ENCODE peak calls at places on chromosomes 11 and 22, in six cellular contexts. M is A549, L is K562, Q is GM12878, Z is endothelial cell of umbilical vein, A is HepG2. X is an unnamed sample.

GRCh38 chr11:104275992-104276391 is 112.0 kb upstream of the PDGFD start:
- DNase-seq in Q (no peak), L (no peak), Z (no peak), M (no peak), A (no peak), X (peak; percentile 31)

GRCh38 chr22:46351131-46351735 is 15.7 kb downstream of the TRMU start:
- DNase-seq in M (no peak), Q (no peak), A (no peak), Z (no peak), L (no peak), X (no peak)

GRCh38 chr11:131481317-131481716 is 110.9 kb downstream of the NTM start:
- DNase-seq in A (no peak), Q (no peak), M (no peak), Z (no peak), L (no peak), X (peak; percentile 6)

GRCh38 chr22:30181459-30182353 is 64.9 kb downstream of the LIF start:
- DNase-seq in L (peak; percentile 20), Z (peak; percentile 19), M (no peak), Q (no peak), A (no peak), X (peak; percentile 67)

GRCh38 chr11:60790726-60791125 is 5.6 kb downstream of the MS4A10 start:
- DNase-seq in L (no peak), A (no peak), M (no peak), Z (no peak), Q (no peak), X (no peak)

GRCh38 chr22:24706050-24706449 is 68.5 kb downstream of the PIWIL3 start:
- DNase-seq in M (no peak), L (peak; percentile 63), Q (no peak), A (peak; percentile 45), Z (peak; percentile 40), X (no peak)

GRCh38 chr11:19199037-19199436 is 2.7 kb downstream of the CSRP3 start:
- DNase-seq in Z (no peak), A (no peak), Q (no peak), L (no peak), M (no peak), X (no peak)

GRCh38 chr11:131859811-131860210 is 489.4 kb downstream of the NTM start:
- DNase-seq in Z (peak; percentile 90), A (no peak), Q (no peak), L (no peak), M (no peak), X (no peak)

GRCh38 chr11:61534025-61534900 is 25.7 kb downstream of the LRRC10B start:
- DNase-seq in L (no peak), Q (no peak), Z (no peak), M (no peak), A (no peak), X (no peak)

GRCh38 chr11:69198891-69199582 is 43.3 kb downstream of the SMIM38 start:
- DNase-seq in Q (no peak), Z (no peak), L (no peak), A (no peak), M (no peak), X (no peak)

GRCh38 chr22:37818397-37819099 is 4.6 kb upstream of the GALR3 start:
- DNase-seq in Z (peak; percentile 49), M (no peak), Q (no peak), A (no peak), L (no peak), X (no peak)
- TF ChIP-seq MYC in Z (no peak), M (no peak), Q (peak; percentile 44), A (no peak), L (no peak), X (no peak)

GRCh38 chr11:126636911-126637799 is 281.7 kb downstream of the ST3GAL4 start:
- DNase-seq in L (no peak), Z (no peak), Q (no peak), A (no peak), M (peak; percentile 18), X (no peak)
- TF ChIP-seq CTCF in L (no peak), Z (no peak), Q (no peak), A (no peak), M (no peak), X (no peak)

GRCh38 chr22:17810570-17811116 is 36.4 kb upstream of the BID start:
- DNase-seq in L (no peak), Q (no peak), A (no peak), M (no peak), Z (no peak), X (no peak)

GRCh38 chr22:17806437-17806836 is 32.2 kb upstream of the BID start:
- DNase-seq in Q (no peak), Z (no peak), L (no peak), M (no peak), A (no peak), X (no peak)

GRCh38 chr22:17807086-17807485 is 32.8 kb upstream of the BID start:
- DNase-seq in M (no peak), A (no peak), Z (no peak), Q (no peak), L (no peak), X (no peak)

GRCh38 chr22:17808688-17809403 is 34.6 kb upstream of the BID start:
- DNase-seq in L (no peak), Q (no peak), Z (no peak), M (no peak), A (no peak), X (no peak)

GRCh38 chr22:17807571-17808410 is 33.5 kb upstream of the BID start:
- DNase-seq in Q (no peak), L (no peak), A (no peak), Z (no peak), M (no peak), X (no peak)
- TF ChIP-seq MYC in Q (no peak), L (no peak), A (no peak), Z (no peak), M (no peak), X (no peak)

DNA sequence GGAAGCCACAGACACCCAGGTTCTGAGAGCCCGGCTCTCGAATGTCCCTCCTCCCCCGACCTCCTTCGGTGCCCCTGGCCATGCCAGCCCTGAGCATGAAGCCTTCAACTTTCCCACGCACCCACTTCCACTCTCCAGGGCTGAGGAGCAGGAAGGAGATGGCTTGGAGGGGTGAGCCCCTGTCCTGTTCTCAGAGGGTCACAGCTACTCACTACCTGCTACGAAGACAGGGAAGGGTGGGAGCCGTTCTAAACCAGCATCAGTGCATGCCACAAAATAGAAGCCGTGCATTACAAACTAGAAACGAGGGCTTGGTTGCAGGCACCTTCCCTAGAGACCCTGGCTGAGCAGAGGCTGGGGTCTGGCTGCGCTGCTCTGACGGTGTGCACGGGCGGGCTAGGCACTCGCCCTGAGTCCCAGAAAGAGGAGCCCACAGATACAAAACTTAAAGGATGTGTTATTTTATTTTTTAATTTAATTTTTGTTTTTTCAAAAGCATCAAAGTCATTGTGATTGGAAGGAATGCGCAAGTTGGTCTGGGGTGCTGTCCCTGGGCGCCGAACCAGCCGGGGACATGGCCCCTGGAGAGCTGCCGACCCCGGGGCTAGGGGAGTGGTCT is 4.2 kb upstream of the KRTAP5-6 start:
- DNase-seq in M (no peak), A (no peak), L (no peak), Z (no peak), Q (no peak), X (no peak)
- TF ChIP-seq CTCF in M (no peak), A (no peak), L (no peak), Z (no peak), Q (no peak), X (no peak)

GRCh38 chr11:8099291-8099899 is 18.4 kb downstream of the TUB start:
- DNase-seq in M (peak; percentile 56), Q (no peak), A (peak; percentile 48), L (peak; percentile 75), Z (peak; percentile 87), X (peak; percentile 77)
- TF ChIP-seq MYC in M (no peak), Q (no peak), A (no peak), L (no peak), Z (no peak), X (no peak)

GRCh38 chr11:133966924-133967598 is 10.3 kb upstream of the IGSF9B start:
- DNase-seq in Z (no peak), A (no peak), M (peak; percentile 28), L (peak; percentile 18), Q (no peak), X (peak; percentile 39)
- TF ChIP-seq CTCF in Z (no peak), A (peak; percentile 31), M (no peak), L (peak; percentile 33), Q (peak; percentile 52), X (peak; percentile 35)

DNA sequence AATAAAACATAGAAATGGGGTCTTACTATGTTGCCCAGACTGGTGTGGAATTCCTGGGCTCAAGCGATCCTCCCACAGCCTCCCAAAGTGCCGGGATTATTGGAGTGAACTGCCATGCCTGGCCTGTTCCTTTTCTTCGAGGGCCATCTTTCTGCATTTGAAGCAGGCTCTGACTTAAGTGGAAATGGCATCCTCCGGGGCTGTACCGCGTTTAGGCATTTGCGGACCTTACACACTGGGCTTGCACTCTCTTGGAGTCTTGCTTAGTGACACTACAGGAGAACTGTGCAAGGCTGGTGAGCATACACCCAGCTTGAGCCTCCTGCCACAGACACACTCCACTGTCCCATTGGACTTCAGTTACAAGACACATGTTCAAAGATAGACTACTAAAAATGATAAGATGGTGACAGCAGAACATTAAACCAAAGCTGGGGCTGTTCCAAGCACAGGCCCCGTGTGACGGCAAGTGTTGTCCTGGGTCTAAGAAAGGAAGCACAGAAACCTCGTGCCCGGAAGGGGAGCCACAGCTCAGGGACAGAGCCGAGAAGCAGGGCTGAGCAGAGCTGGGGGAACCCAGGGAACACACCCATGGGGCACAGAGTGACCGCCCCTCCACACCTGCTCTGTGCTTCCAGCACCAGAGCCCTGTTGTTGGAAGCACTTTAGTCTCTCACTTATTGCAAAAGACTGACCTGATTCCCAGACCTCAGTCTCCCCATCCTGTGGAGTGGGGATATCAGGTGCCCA is 59.0 kb upstream of the SHANK2 start:
- DNase-seq in A (no peak), Q (no peak), L (no peak), Z (no peak), M (no peak), X (no peak)
- TF ChIP-seq MYC in A (no peak), Q (no peak), L (no peak), Z (no peak), M (no peak), X (no peak)

GRCh38 chr11:106156290-106156937 is 79.0 kb downstream of the AASDHPPT start:
- DNase-seq in Z (peak; percentile 37), Q (peak; percentile 12), A (peak; percentile 15), L (peak; percentile 35), M (peak; percentile 10), X (peak; percentile 54)
- TF ChIP-seq CTCF in Z (peak; percentile 13), Q (peak; percentile 30), A (peak; percentile 53), L (peak; percentile 37), M (peak; percentile 37), X (peak; percentile 38)

X was measured in NB4.